ENCODE peak calls at places on chromosomes 7 and 10, in ten cellular contexts. F is endothelial cell of umbilical vein, B is fibroblast of pulmonary artery, P is DND-41, L is B cell, X is SK-N-SH, M is gastrocnemius medialis, U is tibial nerve, Q is foreskin keratinocyte, D is Peyer's patch. R is an unnamed sample.

GRCh38 chr7:36278767-36279171 is 110.9 kb upstream of the ANLN start:
- DNase-seq in F (no peak), B (peak; percentile 39), P (no peak), L (no peak), X (peak; percentile 67), M (no peak), U (no peak), Q (no peak), D (no peak), R (no peak)

GRCh38 chr10:91493313-91493712 is 83.2 kb downstream of the HECTD2 start:
- DNase-seq in F (peak; percentile 24), B (peak; percentile 64), P (no peak), L (no peak), X (peak; percentile 53), M (no peak), U (no peak), Q (no peak), D (no peak), R (no peak)

GRCh38 chr7:135856356-135857144 is 107.9 kb upstream of the FAM180A start:
- DNase-seq in F (no peak), B (peak; percentile 57), P (no peak), L (no peak), X (no peak), M (no peak), U (no peak), Q (no peak), D (no peak), R (no peak)

GRCh38 chr7:135970682-135971365 is 6.3 kb downstream of the MTPN start:
- DNase-seq in F (no peak), B (no peak), P (no peak), L (peak; percentile 49), X (no peak), M (no peak), U (no peak), Q (no peak), D (no peak), R (no peak)

GRCh38 chr7:69684955-69685631 is 86.8 kb downstream of the AUTS2 start:
- DNase-seq in F (no peak), B (no peak), P (no peak), L (no peak), X (no peak), M (no peak), U (no peak), Q (no peak), D (no peak), R (no peak)

GRCh38 chr7:19209297-19209696 is 64.1 kb upstream of the FERD3L start:
- DNase-seq in F (no peak), B (no peak), P (no peak), L (no peak), X (no peak), M (no peak), U (no peak), Q (no peak), D (no peak), R (no peak)

GRCh38 chr7:140453273-140453672 is 26.0 kb downstream of the MKRN1 start:
- DNase-seq in F (no peak), B (no peak), P (no peak), L (no peak), X (no peak), M (no peak), U (no peak), Q (no peak), D (no peak), R (no peak)

GRCh38 chr7:94295805-94296204 is 98.9 kb upstream of the COL1A2 start:
- DNase-seq in F (peak; percentile 75), B (peak; percentile 91), P (no peak), L (no peak), X (peak; percentile 39), M (no peak), U (no peak), Q (no peak), D (no peak), R (no peak)

GRCh38 chr7:157009170-157009777 is 1.2 kb downstream of the MNX1 start:
- DNase-seq in F (no peak), B (no peak), P (no peak), L (no peak), X (peak; percentile 53), M (no peak), U (no peak), Q (no peak), D (peak; percentile 78), R (no peak)

GRCh38 chr7:88111136-88111748 is 108.6 kb downstream of the SRI start:
- DNase-seq in F (peak; percentile 65), B (peak; percentile 69), P (no peak), L (no peak), X (peak; percentile 36), M (no peak), U (no peak), Q (peak; percentile 21), D (no peak), R (no peak)

GRCh38 chr10:127027786-127028185 is 122.6 kb downstream of the DOCK1 start:
- DNase-seq in F (no peak), B (no peak), P (no peak), L (no peak), X (no peak), M (no peak), U (no peak), Q (no peak), D (no peak), R (no peak)

GRCh38 chr10:35369049-35369760 is 32.9 kb downstream of the CCNY start:
- DNase-seq in F (peak; percentile 46), B (no peak), P (no peak), L (no peak), X (no peak), M (no peak), U (no peak), Q (no peak), D (no peak), R (no peak)

GRCh38 chr10:24209946-24210491 is 1.1 kb downstream of the KIAA1217 start:
- DNase-seq in F (peak; percentile 2), B (peak; percentile 85), P (no peak), L (no peak), X (peak; percentile 54), M (no peak), U (no peak), Q (peak; percentile 73), D (no peak), R (peak; percentile 76)

GRCh38 chr10:7192831-7193348 is 217.9 kb downstream of the SFMBT2 start:
- DNase-seq in F (no peak), B (no peak), P (no peak), L (peak; percentile 47), X (no peak), M (no peak), U (no peak), Q (no peak), D (no peak), R (peak; percentile 87)

GRCh38 chr7:101206665-101207042 is 5.8 kb upstream of the MOGAT3 start:
- DNase-seq in F (no peak), B (no peak), P (no peak), L (no peak), X (no peak), M (no peak), U (no peak), Q (no peak), D (no peak), R (no peak)

GRCh38 chr10:89074120-89074519 is 83.5 kb downstream of the FAS start:
- DNase-seq in F (peak; percentile 90), B (peak; percentile 82), P (no peak), L (no peak), X (no peak), M (peak; percentile 16), U (peak; percentile 60), Q (no peak), D (no peak), R (no peak)

GRCh38 chr10:22631646-22632278 is 82.6 kb downstream of the PIP4K2A start:
- DNase-seq in F (peak; percentile 81), B (peak; percentile 95), P (no peak), L (no peak), X (no peak), M (no peak), U (no peak), Q (no peak), D (no peak), R (no peak)

GRCh38 chr10:121580276-121581116 is 17.7 kb downstream of the FGFR2 start:
- DNase-seq in F (no peak), B (no peak), P (no peak), L (no peak), X (no peak), M (no peak), U (no peak), Q (peak; percentile 34), D (no peak), R (no peak)

GRCh38 chr7:29563590-29564454 is at the start of gene PRR15:
- DNase-seq in F (peak; percentile 56), B (peak; percentile 52), P (no peak), L (no peak), X (peak; percentile 80), M (no peak), U (no peak), Q (peak; percentile 59), D (peak; percentile 91), R (peak; percentile 18)

DNA sequence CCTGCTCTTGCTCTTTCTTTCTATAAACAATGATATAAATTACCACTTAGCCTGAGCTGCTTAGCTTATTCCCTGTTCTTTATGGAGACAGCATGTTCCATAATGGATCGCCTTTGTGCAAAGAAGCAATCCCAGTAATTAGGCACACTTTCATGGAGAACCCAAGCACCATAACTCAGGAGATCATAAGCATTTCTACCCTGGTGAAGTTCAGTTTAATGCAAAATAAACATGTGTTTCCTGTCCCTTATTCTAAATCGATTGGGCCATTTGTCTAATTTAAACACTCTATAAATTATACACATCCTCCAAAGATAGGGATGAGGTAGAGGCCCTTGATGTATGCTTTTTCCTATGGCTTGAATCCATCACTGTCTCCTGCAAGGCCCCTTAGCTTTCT is 75.8 kb upstream of the TMEM72 start:
- DNase-seq in F (no peak), B (no peak), P (no peak), L (peak; percentile 6), X (no peak), M (no peak), U (no peak), Q (no peak), D (no peak), R (no peak)
- TF ChIP-seq CTCF in F (no peak), B (no peak), P (no peak), L (no peak), X (no peak), M (no peak), U (no peak), Q (no peak), D (no peak), R (no peak)

GRCh38 chr7:42156541-42156865 is 80.5 kb downstream of the GLI3 start:
- DNase-seq in F (no peak), B (no peak), P (no peak), L (no peak), X (no peak), M (no peak), U (no peak), Q (no peak), D (no peak), R (no peak)
- TF ChIP-seq CTCF in F (no peak), B (no peak), P (no peak), L (no peak), X (no peak), M (no peak), U (no peak), Q (peak; percentile 22), D (no peak), R (no peak)

GRCh38 chr7:77226357-77226839 is 26.8 kb upstream of the FGL2 start:
- DNase-seq in F (peak; percentile 86), B (peak; percentile 51), P (no peak), L (no peak), X (no peak), M (no peak), U (no peak), Q (no peak), D (no peak), R (no peak)
- TF ChIP-seq CTCF in F (no peak), B (no peak), P (no peak), L (no peak), X (no peak), M (no peak), U (no peak), Q (no peak), D (no peak), R (no peak)

GRCh38 chr10:87863102-87863943 is at the start of the genes KLLN and PTEN:
- DNase-seq in F (peak; percentile 89), B (peak; percentile 95), P (peak; percentile 97), L (peak; percentile 84), X (peak; percentile 94), M (peak; percentile 84), U (peak; percentile 82), Q (peak; percentile 78), D (peak; percentile 94), R (peak; percentile 85)
- TF ChIP-seq CTCF in F (no peak), B (no peak), P (no peak), L (no peak), X (no peak), M (no peak), U (no peak), Q (no peak), D (no peak), R (no peak)